ENCODE peak calls at places on chromosomes 11 and 22, in four cellular contexts. C is kidney; G is SK-N-SH; E is CD8-positive, alpha-beta memory T cell. J is an unnamed sample.

GRCh38 chr11:132607575-132607974 is 924.7 kb downstream of the OPCML start:
- DNase-seq in E (no peak), G (no peak), C (no peak), J (no peak)

GRCh38 chr11:118002010-118002540 is 15.9 kb downstream of the IL10RA start:
- DNase-seq in E (no peak), G (no peak), C (no peak), J (no peak)

GRCh38 chr22:32745251-32745995 is 56.1 kb upstream of the TIMP3 start:
- DNase-seq in E (no peak), C (no peak), G (peak; percentile 78), J (no peak)

GRCh38 chr11:32421992-32422391 is 13.3 kb downstream of the WT1 start:
- DNase-seq in E (no peak), G (no peak), C (no peak), J (no peak)

GRCh38 chr11:62545437-62546243 is 966 bp downstream of the AHNAK start:
- DNase-seq in C (peak; percentile 98), G (peak; percentile 86), E (peak; percentile 79), J (peak; percentile 95)

GRCh38 chr22:36144886-36145541 is 15.5 kb downstream of the APOL3 start:
- DNase-seq in G (peak; percentile 57), E (no peak), C (peak; percentile 85), J (peak; percentile 72)

GRCh38 chr22:49894321-49895072 is 23.7 kb downstream of the ALG12 start:
- DNase-seq in E (no peak), G (peak; percentile 37), C (peak; percentile 37), J (peak; percentile 50)

GRCh38 chr11:86046111-86046510 is 22.8 kb downstream of the PICALM start:
- DNase-seq in E (no peak), G (no peak), C (no peak), J (no peak)

GRCh38 chr11:95255523-95256165 is 24.6 kb upstream of the SESN3 start:
- DNase-seq in E (no peak), C (no peak), G (no peak), J (no peak)

GRCh38 chr22:40624770-40625169 is 11.7 kb downstream of the MRTFA start:
- DNase-seq in E (no peak), C (no peak), G (no peak), J (no peak)

GRCh38 chr11:62337682-62338181 is 484 bp downstream of the ASRGL1 start:
- DNase-seq in C (peak; percentile 81), G (peak; percentile 76), E (no peak), J (peak; percentile 64)

GRCh38 chr11:88292156-88292844 is 45.2 kb downstream of the CTSC start:
- DNase-seq in C (no peak), G (peak; percentile 12), E (no peak), J (no peak)

GRCh38 chr11:79076526-79077115 is 364.2 kb downstream of the TENM4 start:
- DNase-seq in C (no peak), E (no peak), G (peak; percentile 53), J (peak; percentile 74)

GRCh38 chr11:23212829-23213228 is 352.6 kb upstream of the CCDC179 start:
- DNase-seq in G (no peak), E (no peak), C (no peak), J (no peak)

GRCh38 chr11:69832561-69833413 is 13.6 kb upstream of the FGF3 start:
- DNase-seq in C (no peak), G (peak; percentile 26), E (peak; percentile 35), J (peak; percentile 75)

GRCh38 chr22:27989758-27990450 is 70.8 kb upstream of the PITPNB start:
- DNase-seq in G (no peak), C (no peak), E (no peak), J (peak; percentile 45)

GRCh38 chr11:76307978-76308747 is 72.8 kb downstream of the THAP12 start:
- DNase-seq in E (peak; percentile 8), C (no peak), G (no peak), J (peak; percentile 70)

GRCh38 chr22:39917091-39917703 is 16.3 kb downstream of the GRAP2 start:
- DNase-seq in C (no peak), G (no peak), E (no peak), J (no peak)

GRCh38 chr11:118876261-118876660 is 7.4 kb upstream of the CXCR5 start:
- DNase-seq in G (no peak), C (no peak), E (no peak), J (no peak)

GRCh38 chr11:97854357-97854756 is 1166.4 kb upstream of the CNTN5 start:
- DNase-seq in E (no peak), C (no peak), G (no peak), J (no peak)

GRCh38 chr11:134330611-134331564 is 900 bp upstream of the GLB1L2 start:
- DNase-seq in C (no peak), E (no peak), G (no peak), J (peak; percentile 48)

GRCh38 chr11:66317322-66317765 is 500 bp upstream of the CD248 start:
- DNase-seq in E (peak; percentile 78), G (peak; percentile 80), C (peak; percentile 84), J (peak; percentile 73)

GRCh38 chr22:47151490-47151889 is 389.0 kb downstream of the TBC1D22A start:
- DNase-seq in E (no peak), G (no peak), C (no peak), J (no peak)

GRCh38 chr11:72625746-72626636 is 48.2 kb downstream of the PDE2A start:
- DNase-seq in G (peak; percentile 84), C (no peak), E (no peak), J (peak; percentile 85)

GRCh38 chr11:131275580-131275979 is 94.8 kb upstream of the NTM start:
- DNase-seq in C (no peak), E (no peak), G (no peak), J (no peak)

GRCh38 chr11:723120-723883 is 17.3 kb downstream of the EPS8L2 start:
- DNase-seq in C (no peak), E (peak; percentile 74), G (peak; percentile 70), J (peak; percentile 70)

GRCh38 chr11:64896448-64897022 is 18.1 kb upstream of the EHD1 start:
- DNase-seq in E (no peak), C (peak; percentile 67), G (no peak), J (peak; percentile 37)

GRCh38 chr11:47944555-47945128 is 35.7 kb upstream of the PTPRJ start:
- DNase-seq in G (no peak), E (no peak), C (no peak), J (no peak)

DNA sequence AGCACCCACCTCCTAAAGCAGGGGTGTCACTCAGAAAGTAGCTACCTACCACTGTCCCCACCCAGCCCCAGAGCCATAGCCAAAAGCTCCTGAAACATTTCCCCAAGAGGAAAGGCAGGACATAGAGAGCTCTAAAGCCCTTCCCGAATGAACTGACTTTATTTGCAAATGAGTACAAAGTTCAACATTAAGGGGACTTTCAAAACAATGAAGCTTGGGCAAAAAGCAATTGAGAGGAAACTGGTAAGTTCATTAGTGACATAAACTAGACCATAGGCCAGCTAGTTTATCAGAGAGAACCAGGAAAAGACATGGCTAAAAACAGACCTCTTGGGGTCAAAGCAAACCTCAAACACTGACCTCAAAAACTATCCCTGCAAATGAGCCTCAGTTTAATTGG is 72.7 kb downstream of the IGLL5 start:
- DNase-seq in C (no peak), E (no peak), G (no peak), J (no peak)
- H3K4me3 ChIP-seq in C (no peak overlapping the region), E (no peak overlapping the region), G (no peak overlapping the region), J (no peak overlapping the region)

GRCh38 chr22:23272834-23273233 is 92.5 kb downstream of the BCR start:
- DNase-seq in G (no peak), E (no peak), C (peak; percentile 59), J (no peak)

GRCh38 chr22:23271597-23271908 is 91.2 kb downstream of the BCR start:
- DNase-seq in E (no peak), C (no peak), G (no peak), J (no peak)

GRCh38 chr22:23273445-23274145 is 93.3 kb downstream of the BCR start:
- DNase-seq in C (no peak), G (no peak), E (no peak), J (no peak)

GRCh38 chr22:23270798-23271596 is 90.7 kb downstream of the BCR start:
- DNase-seq in C (no peak), E (no peak), G (no peak), J (no peak)

DNA sequence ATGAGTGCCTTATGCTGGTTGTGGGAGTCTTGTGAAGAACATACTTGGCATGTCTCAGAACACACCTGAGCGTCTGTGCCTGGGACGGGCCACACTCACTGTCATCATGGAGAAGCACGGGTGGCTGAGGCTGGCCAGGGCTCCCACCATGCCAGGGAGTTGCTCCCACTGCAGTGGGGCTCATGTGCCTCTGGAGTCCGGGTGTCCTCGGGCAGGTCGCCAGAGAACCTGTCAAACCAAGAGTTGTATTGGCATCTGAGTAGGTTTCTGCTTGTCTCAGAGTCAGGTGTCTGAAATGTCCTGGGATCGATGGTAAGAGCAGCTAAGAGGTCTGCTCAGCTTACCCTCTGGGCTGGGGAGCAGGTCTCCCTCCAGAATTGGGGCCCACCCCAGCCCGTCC is 92.1 kb downstream of the BCR start:
- DNase-seq in G (no peak), C (peak; percentile 60), E (no peak), J (no peak)
- H3K36me3 ChIP-seq in G (no peaks in the 10 kb centered on the region), C (peaks cover 49% of the 10 kb centered on the region), E (peaks cover 46% of the 10 kb centered on the region), J (peaks cover 29% of the 10 kb centered on the region)

DNA sequence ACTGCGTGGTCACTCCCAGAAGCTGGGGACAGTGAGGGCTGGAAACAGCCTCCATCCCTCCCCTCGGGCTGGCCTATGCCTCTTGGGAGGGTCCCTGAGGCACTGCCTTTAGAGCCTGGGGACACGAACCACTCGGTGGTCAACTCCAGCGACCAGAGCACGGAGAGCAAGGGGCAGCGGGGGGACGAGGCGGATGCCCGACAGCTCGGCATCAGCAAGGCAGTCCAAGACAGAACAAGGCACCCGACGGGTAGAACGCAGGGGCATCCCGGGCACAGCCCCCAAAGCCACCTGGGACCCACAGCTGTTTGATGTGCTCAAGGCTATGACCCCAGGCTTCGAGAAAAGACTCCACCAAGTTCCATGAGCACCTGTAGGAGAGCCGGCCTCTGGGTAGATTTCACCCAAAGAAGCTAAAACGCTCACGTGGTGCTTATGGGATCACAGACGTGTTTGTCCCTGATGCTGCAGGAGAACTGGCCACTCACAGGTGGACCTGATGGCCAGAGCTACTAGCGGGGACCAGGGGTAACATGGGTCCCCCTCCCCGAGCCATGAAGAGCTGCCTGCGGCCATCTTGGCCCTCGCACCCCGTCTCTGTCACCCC is 510 bp upstream of the LSP1 start:
- DNase-seq in E (no peak), G (no peak), C (peak; percentile 72), J (no peak)
- H3K4me3 ChIP-seq in E (peak overlapping the region; percentile 63), G (no peak overlapping the region), C (no peak overlapping the region), J (no peak overlapping the region)

GRCh38 chr11:10494636-10495463 is 39.8 kb downstream of the AMPD3 start:
- DNase-seq in E (no peak), C (no peak), G (no peak), J (peak; percentile 21)

GRCh38 chr11:10498022-10498400 is 42.9 kb downstream of the AMPD3 start:
- DNase-seq in E (no peak), G (no peak), C (no peak), J (peak; percentile 33)

GRCh38 chr11:10495464-10495786 is 40.4 kb downstream of the AMPD3 start:
- DNase-seq in C (no peak), E (no peak), G (no peak), J (peak; percentile 18)

GRCh38 chr11:10497371-10498021 is 42.4 kb downstream of the AMPD3 start:
- DNase-seq in G (no peak), E (no peak), C (no peak), J (peak; percentile 59)

DNA sequence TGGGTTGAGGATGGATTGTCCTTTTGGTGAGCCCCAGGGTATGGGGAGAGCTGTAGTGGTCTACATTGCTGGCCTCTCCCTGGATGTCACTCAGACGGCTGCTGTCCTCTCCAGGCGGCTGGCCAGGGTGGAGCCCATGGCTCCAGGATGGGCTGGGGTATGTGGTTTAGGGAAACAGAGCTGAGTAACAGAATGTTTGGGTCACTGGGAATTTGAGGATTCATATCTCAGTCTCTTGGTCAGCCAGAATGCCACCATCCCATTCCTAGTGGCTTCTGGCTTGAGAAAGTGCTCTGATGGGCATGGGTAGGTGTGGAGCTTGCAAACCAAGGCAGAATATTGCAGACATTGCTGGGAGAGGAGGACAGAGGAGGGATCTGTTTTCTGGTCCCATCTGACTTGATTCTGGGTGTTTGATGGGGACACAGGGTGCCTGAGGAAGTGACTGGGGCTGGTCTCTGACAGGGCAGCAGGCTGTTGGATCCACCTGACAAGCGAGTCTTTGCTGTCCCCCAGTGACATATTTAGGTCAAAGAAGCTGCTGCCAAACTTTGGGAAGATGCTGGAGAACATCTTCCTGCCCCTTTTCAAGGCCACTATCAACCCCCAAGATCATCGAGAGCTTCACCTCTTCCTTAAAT is 41.4 kb downstream of the AMPD3 start:
- DNase-seq in G (no peak), C (no peak), E (no peak), J (peak; percentile 10)
- H3K36me3 ChIP-seq in G (no peaks in the 10 kb centered on the region), C (peaks cover 12% of the 10 kb centered on the region), E (peaks cover 46% of the 10 kb centered on the region), J (peaks cover 2% of the 10 kb centered on the region)